ENCODE peak calls at places on chromosomes 12 and 14, in eight cellular contexts. One of them, this sample, is unnamed. For H3K36me3, the result is how much of the 10 kb centered on the place peaks cover.

GRCh38 chr14:88289214-88289613 is 33.9 kb downstream of the KCNK10 start:
- DNase-seq in spleen: no peak
- DNase-seq in kidney epithelial cell: no peak
- DNase-seq in tibial artery: no peak
- DNase-seq in thoracic aorta: no peak
- DNase-seq in Peyer's patch: no peak
- DNase-seq in heart left ventricle: no peak
- DNase-seq in CD8-positive, alpha-beta T cell: no peak
- DNase-seq in this sample: no peak

GRCh38 chr12:56931474-56931978 is 2.7 kb downstream of the SDR9C7 start:
- DNase-seq in tibial artery: no peak
- DNase-seq in thoracic aorta: no peak
- DNase-seq in heart left ventricle: no peak
- DNase-seq in Peyer's patch: no peak
- DNase-seq in kidney epithelial cell: no peak
- DNase-seq in CD8-positive, alpha-beta T cell: no peak
- DNase-seq in spleen: no peak
- DNase-seq in this sample: no peak

GRCh38 chr14:92900660-92901059 is 22.3 kb upstream of the CHGA start:
- DNase-seq in kidney epithelial cell: no peak
- DNase-seq in thoracic aorta: no peak
- DNase-seq in Peyer's patch: no peak
- DNase-seq in heart left ventricle: no peak
- DNase-seq in CD8-positive, alpha-beta T cell: no peak
- DNase-seq in tibial artery: no peak
- DNase-seq in spleen: no peak
- DNase-seq in this sample: no peak

GRCh38 chr12:48910196-48910595 is 15.1 kb downstream of the FKBP11 start:
- DNase-seq in kidney epithelial cell: no peak
- DNase-seq in tibial artery: no peak
- DNase-seq in spleen: no peak
- DNase-seq in CD8-positive, alpha-beta T cell: no peak
- DNase-seq in thoracic aorta: no peak
- DNase-seq in Peyer's patch: no peak
- DNase-seq in heart left ventricle: no peak
- DNase-seq in this sample: no peak

GRCh38 chr12:107448198-107448597 is 237.4 kb upstream of the PWP1 start:
- DNase-seq in kidney epithelial cell: no peak
- DNase-seq in tibial artery: no peak
- DNase-seq in Peyer's patch: no peak
- DNase-seq in thoracic aorta: no peak
- DNase-seq in CD8-positive, alpha-beta T cell: no peak
- DNase-seq in heart left ventricle: no peak
- DNase-seq in spleen: peak
- DNase-seq in this sample: no peak

GRCh38 chr12:34396861-34397590 is 374.7 kb downstream of the ALG10 start:
- DNase-seq in thoracic aorta: no peak
- DNase-seq in spleen: peak
- DNase-seq in tibial artery: peak
- DNase-seq in kidney epithelial cell: no peak
- DNase-seq in Peyer's patch: peak
- DNase-seq in CD8-positive, alpha-beta T cell: peak
- DNase-seq in heart left ventricle: peak
- DNase-seq in this sample: peak

GRCh38 chr14:69828372-69828771 is 31.3 kb upstream of the SLC10A1 start:
- DNase-seq in spleen: no peak
- DNase-seq in tibial artery: no peak
- DNase-seq in CD8-positive, alpha-beta T cell: no peak
- DNase-seq in kidney epithelial cell: no peak
- DNase-seq in heart left ventricle: no peak
- DNase-seq in Peyer's patch: no peak
- DNase-seq in thoracic aorta: no peak
- DNase-seq in this sample: no peak

GRCh38 chr12:12403264-12404248 is 46.7 kb downstream of the BORCS5 start:
- DNase-seq in CD8-positive, alpha-beta T cell: no peak
- DNase-seq in spleen: no peak
- DNase-seq in heart left ventricle: no peak
- DNase-seq in kidney epithelial cell: no peak
- DNase-seq in thoracic aorta: no peak
- DNase-seq in tibial artery: no peak
- DNase-seq in Peyer's patch: no peak
- DNase-seq in this sample: peak

GRCh38 chr12:113161415-113162016 is 12.0 kb downstream of the CFAP73 start:
- DNase-seq in heart left ventricle: no peak
- DNase-seq in thoracic aorta: no peak
- DNase-seq in kidney epithelial cell: no peak
- DNase-seq in Peyer's patch: no peak
- DNase-seq in spleen: no peak
- DNase-seq in CD8-positive, alpha-beta T cell: no peak
- DNase-seq in tibial artery: no peak
- DNase-seq in this sample: no peak

GRCh38 chr14:60878536-60878935 is 102.3 kb downstream of the TRMT5 start:
- DNase-seq in CD8-positive, alpha-beta T cell: no peak
- DNase-seq in Peyer's patch: no peak
- DNase-seq in tibial artery: no peak
- DNase-seq in thoracic aorta: no peak
- DNase-seq in heart left ventricle: no peak
- DNase-seq in spleen: no peak
- DNase-seq in kidney epithelial cell: no peak
- DNase-seq in this sample: no peak

GRCh38 chr14:90193925-90194324 is 62.4 kb upstream of the PSMC1 start:
- DNase-seq in kidney epithelial cell: no peak
- DNase-seq in spleen: no peak
- DNase-seq in CD8-positive, alpha-beta T cell: no peak
- DNase-seq in heart left ventricle: no peak
- DNase-seq in tibial artery: no peak
- DNase-seq in Peyer's patch: no peak
- DNase-seq in thoracic aorta: no peak
- DNase-seq in this sample: no peak

GRCh38 chr12:57605308-57606015 is 838 bp downstream of the DTX3 start:
- DNase-seq in tibial artery: no peak
- DNase-seq in thoracic aorta: no peak
- DNase-seq in spleen: no peak
- DNase-seq in kidney epithelial cell: no peak
- DNase-seq in Peyer's patch: no peak
- DNase-seq in CD8-positive, alpha-beta T cell: no peak
- DNase-seq in heart left ventricle: peak
- DNase-seq in this sample: no peak

GRCh38 chr14:55976619-55977018 is 141.6 kb upstream of the PELI2 start:
- DNase-seq in kidney epithelial cell: no peak
- DNase-seq in spleen: no peak
- DNase-seq in tibial artery: no peak
- DNase-seq in CD8-positive, alpha-beta T cell: no peak
- DNase-seq in thoracic aorta: no peak
- DNase-seq in Peyer's patch: no peak
- DNase-seq in heart left ventricle: no peak
- DNase-seq in this sample: no peak

GRCh38 chr14:100665518-100666032 is 61.1 kb upstream of the DLK1 start:
- DNase-seq in thoracic aorta: no peak
- DNase-seq in Peyer's patch: no peak
- DNase-seq in spleen: no peak
- DNase-seq in kidney epithelial cell: no peak
- DNase-seq in tibial artery: no peak
- DNase-seq in CD8-positive, alpha-beta T cell: no peak
- DNase-seq in heart left ventricle: no peak
- DNase-seq in this sample: no peak

GRCh38 chr12:56237552-56237951 is 7.7 kb downstream of the SLC39A5 start:
- DNase-seq in tibial artery: no peak
- DNase-seq in thoracic aorta: no peak
- DNase-seq in CD8-positive, alpha-beta T cell: no peak
- DNase-seq in kidney epithelial cell: no peak
- DNase-seq in Peyer's patch: no peak
- DNase-seq in heart left ventricle: no peak
- DNase-seq in spleen: no peak
- DNase-seq in this sample: no peak

GRCh38 chr14:75306917-75307699 is 28.5 kb downstream of the FOS start:
- DNase-seq in kidney epithelial cell: no peak
- DNase-seq in thoracic aorta: no peak
- DNase-seq in CD8-positive, alpha-beta T cell: no peak
- DNase-seq in Peyer's patch: peak
- DNase-seq in tibial artery: no peak
- DNase-seq in spleen: no peak
- DNase-seq in heart left ventricle: no peak
- DNase-seq in this sample: peak

GRCh38 chr12:57147641-57147944 is 174 bp upstream of the LRP1-AS start:
- DNase-seq in kidney epithelial cell: no peak
- DNase-seq in Peyer's patch: no peak
- DNase-seq in CD8-positive, alpha-beta T cell: no peak
- DNase-seq in tibial artery: no peak
- DNase-seq in spleen: no peak
- DNase-seq in heart left ventricle: peak
- DNase-seq in thoracic aorta: no peak
- DNase-seq in this sample: no peak

GRCh38 chr12:105167346-105167745 is 59.8 kb downstream of the WASHC4 start:
- DNase-seq in tibial artery: no peak
- DNase-seq in thoracic aorta: no peak
- DNase-seq in Peyer's patch: no peak
- DNase-seq in spleen: no peak
- DNase-seq in CD8-positive, alpha-beta T cell: no peak
- DNase-seq in heart left ventricle: no peak
- DNase-seq in kidney epithelial cell: no peak
- DNase-seq in this sample: no peak

GRCh38 chr12:105168006-105168405 is 60.5 kb downstream of the WASHC4 start:
- DNase-seq in heart left ventricle: no peak
- DNase-seq in spleen: no peak
- DNase-seq in thoracic aorta: no peak
- DNase-seq in CD8-positive, alpha-beta T cell: no peak
- DNase-seq in Peyer's patch: no peak
- DNase-seq in kidney epithelial cell: no peak
- DNase-seq in tibial artery: no peak
- DNase-seq in this sample: no peak

GRCh38 chr12:105164068-105164467 is 56.5 kb downstream of the WASHC4 start:
- DNase-seq in tibial artery: no peak
- DNase-seq in heart left ventricle: no peak
- DNase-seq in kidney epithelial cell: peak
- DNase-seq in thoracic aorta: no peak
- DNase-seq in CD8-positive, alpha-beta T cell: no peak
- DNase-seq in Peyer's patch: no peak
- DNase-seq in spleen: no peak
- DNase-seq in this sample: no peak

GRCh38 chr12:105170139-105170538 is 62.6 kb downstream of the WASHC4 start:
- DNase-seq in spleen: no peak
- DNase-seq in tibial artery: no peak
- DNase-seq in kidney epithelial cell: no peak
- DNase-seq in CD8-positive, alpha-beta T cell: no peak
- DNase-seq in Peyer's patch: no peak
- DNase-seq in heart left ventricle: no peak
- DNase-seq in thoracic aorta: no peak
- DNase-seq in this sample: no peak

GRCh38 chr12:105166736-105167135 is 59.2 kb downstream of the WASHC4 start:
- DNase-seq in CD8-positive, alpha-beta T cell: no peak
- DNase-seq in tibial artery: no peak
- DNase-seq in spleen: no peak
- DNase-seq in heart left ventricle: no peak
- DNase-seq in kidney epithelial cell: no peak
- DNase-seq in Peyer's patch: no peak
- DNase-seq in thoracic aorta: no peak
- DNase-seq in this sample: no peak
- H3K36me3 ChIP-seq in CD8-positive, alpha-beta T cell: under half
- H3K36me3 ChIP-seq in tibial artery: half or more
- H3K36me3 ChIP-seq in spleen: half or more
- H3K36me3 ChIP-seq in heart left ventricle: under half
- H3K36me3 ChIP-seq in kidney epithelial cell: under half
- H3K36me3 ChIP-seq in Peyer's patch: under half
- H3K36me3 ChIP-seq in thoracic aorta: under half
- H3K36me3 ChIP-seq in this sample: under half

GRCh38 chr14:103199141-103199540 is 75.9 kb downstream of the TNFAIP2 start:
- DNase-seq in CD8-positive, alpha-beta T cell: no peak
- DNase-seq in kidney epithelial cell: no peak
- DNase-seq in heart left ventricle: no peak
- DNase-seq in spleen: no peak
- DNase-seq in tibial artery: no peak
- DNase-seq in thoracic aorta: no peak
- DNase-seq in Peyer's patch: no peak
- DNase-seq in this sample: no peak
- H3K36me3 ChIP-seq in CD8-positive, alpha-beta T cell: under half
- H3K36me3 ChIP-seq in kidney epithelial cell: under half
- H3K36me3 ChIP-seq in heart left ventricle: under half
- H3K36me3 ChIP-seq in spleen: under half
- H3K36me3 ChIP-seq in tibial artery: under half
- H3K36me3 ChIP-seq in thoracic aorta: under half
- H3K36me3 ChIP-seq in Peyer's patch: under half
- H3K36me3 ChIP-seq in this sample: under half

GRCh38 chr14:59310644-59311043 is 122.2 kb downstream of the DAAM1 start:
- DNase-seq in CD8-positive, alpha-beta T cell: no peak
- DNase-seq in thoracic aorta: no peak
- DNase-seq in spleen: no peak
- DNase-seq in kidney epithelial cell: peak
- DNase-seq in heart left ventricle: no peak
- DNase-seq in tibial artery: no peak
- DNase-seq in Peyer's patch: no peak
- DNase-seq in this sample: no peak

GRCh38 chr14:59314019-59314608 is 125.6 kb downstream of the DAAM1 start:
- DNase-seq in heart left ventricle: no peak
- DNase-seq in tibial artery: no peak
- DNase-seq in CD8-positive, alpha-beta T cell: no peak
- DNase-seq in spleen: no peak
- DNase-seq in thoracic aorta: no peak
- DNase-seq in kidney epithelial cell: no peak
- DNase-seq in Peyer's patch: no peak
- DNase-seq in this sample: no peak

GRCh38 chr14:59311723-59312122 is 123.3 kb downstream of the DAAM1 start:
- DNase-seq in CD8-positive, alpha-beta T cell: no peak
- DNase-seq in tibial artery: no peak
- DNase-seq in heart left ventricle: no peak
- DNase-seq in thoracic aorta: no peak
- DNase-seq in spleen: no peak
- DNase-seq in kidney epithelial cell: no peak
- DNase-seq in Peyer's patch: no peak
- DNase-seq in this sample: no peak

GRCh38 chr14:59314953-59315599 is 126.6 kb downstream of the DAAM1 start:
- DNase-seq in heart left ventricle: no peak
- DNase-seq in Peyer's patch: no peak
- DNase-seq in spleen: no peak
- DNase-seq in kidney epithelial cell: no peak
- DNase-seq in tibial artery: no peak
- DNase-seq in CD8-positive, alpha-beta T cell: no peak
- DNase-seq in thoracic aorta: no peak
- DNase-seq in this sample: no peak

GRCh38 chr14:59313063-59314018 is 124.9 kb downstream of the DAAM1 start:
- DNase-seq in tibial artery: no peak
- DNase-seq in thoracic aorta: no peak
- DNase-seq in spleen: no peak
- DNase-seq in CD8-positive, alpha-beta T cell: no peak
- DNase-seq in Peyer's patch: no peak
- DNase-seq in kidney epithelial cell: no peak
- DNase-seq in heart left ventricle: no peak
- DNase-seq in this sample: no peak
- H3K36me3 ChIP-seq in tibial artery: under half
- H3K36me3 ChIP-seq in thoracic aorta: under half
- H3K36me3 ChIP-seq in spleen: under half
- H3K36me3 ChIP-seq in CD8-positive, alpha-beta T cell: under half
- H3K36me3 ChIP-seq in Peyer's patch: under half
- H3K36me3 ChIP-seq in kidney epithelial cell: under half
- H3K36me3 ChIP-seq in heart left ventricle: under half
- H3K36me3 ChIP-seq in this sample: under half

DNA sequence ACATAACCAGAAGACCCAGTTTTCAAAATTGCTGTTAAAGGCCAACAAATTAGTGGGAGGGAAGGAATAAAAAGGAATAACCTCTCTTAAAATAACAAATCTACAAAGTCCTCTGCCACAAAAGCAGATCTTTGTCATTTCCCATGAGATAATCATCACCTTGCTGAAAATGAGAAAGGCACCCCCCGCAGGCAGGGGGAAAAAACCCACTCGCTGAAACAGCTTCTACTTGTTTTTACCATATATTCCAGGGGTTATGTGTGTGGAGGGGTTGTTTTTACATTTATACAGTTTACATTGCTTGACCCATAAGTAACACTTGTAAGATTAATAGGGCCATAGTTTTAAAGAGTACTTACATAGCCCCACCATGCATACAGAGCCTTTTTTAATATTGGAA is 131.0 kb downstream of the PRICKLE1 start:
- DNase-seq in spleen: no peak
- DNase-seq in heart left ventricle: no peak
- DNase-seq in CD8-positive, alpha-beta T cell: no peak
- DNase-seq in thoracic aorta: no peak
- DNase-seq in Peyer's patch: no peak
- DNase-seq in tibial artery: no peak
- DNase-seq in kidney epithelial cell: no peak
- DNase-seq in this sample: no peak
- H3K36me3 ChIP-seq in spleen: under half
- H3K36me3 ChIP-seq in heart left ventricle: under half
- H3K36me3 ChIP-seq in CD8-positive, alpha-beta T cell: under half
- H3K36me3 ChIP-seq in thoracic aorta: under half
- H3K36me3 ChIP-seq in Peyer's patch: under half
- H3K36me3 ChIP-seq in tibial artery: under half
- H3K36me3 ChIP-seq in kidney epithelial cell: under half
- H3K36me3 ChIP-seq in this sample: under half

This sample was measured in naive thymus-derived CD4-positive, alpha-beta T cell.